ENCODE peak calls at places on chromosome 20, in seven cellular contexts. Y is transverse colon, V is tibial nerve, Z is H1, J is A549, K is HepG2, A is esophagus muscularis mucosa. X is an unnamed sample.
A peak's percentile ranks its signal among the peaks of the same experiment; 100 is the strongest.

GRCh38 chr20:24994470-24995368 is 2.2 kb upstream of the APMAP start:
- DNase-seq in Y (peak; percentile 85), V (peak; percentile 76), Z (peak; percentile 89), J (peak; percentile 76), K (peak; percentile 85), A (peak; percentile 96), X (peak; percentile 83)

GRCh38 chr20:6480328-6481030 is 287.0 kb upstream of the BMP2 start:
- DNase-seq in Y (no peak), V (no peak), Z (no peak), J (no peak), K (no peak), A (no peak), X (no peak)

GRCh38 chr20:59403261-59403961 is 103.0 kb downstream of the EDN3 start:
- DNase-seq in Y (peak; percentile 62), V (no peak), Z (peak; percentile 98), J (peak; percentile 29), K (no peak), A (no peak), X (peak; percentile 53)

GRCh38 chr20:60254901-60255411 is 296.7 kb downstream of the CDH26 start:
- DNase-seq in Y (no peak), V (no peak), Z (no peak), J (no peak), K (no peak), A (no peak), X (no peak)

GRCh38 chr20:41177636-41178035 is 40.3 kb downstream of the PLCG1 start:
- DNase-seq in Y (peak; percentile 20), V (no peak), Z (peak; percentile 40), J (peak; percentile 44), K (no peak), A (peak; percentile 92), X (peak; percentile 22)

GRCh38 chr20:57882451-57883161 is 172.8 kb upstream of the PMEPA1 start:
- DNase-seq in Y (peak; percentile 3), V (no peak), Z (no peak), J (peak; percentile 27), K (no peak), A (no peak), X (no peak)

GRCh38 chr20:38728237-38728761 is 4.0 kb downstream of the SLC32A1 start:
- DNase-seq in Y (no peak), V (no peak), Z (peak; percentile 71), J (no peak), K (no peak), A (no peak), X (no peak)

GRCh38 chr20:43459022-43459942 is 1.6 kb downstream of the SRSF6 start:
- DNase-seq in Y (peak; percentile 23), V (no peak), Z (no peak), J (peak; percentile 45), K (no peak), A (no peak), X (no peak)

GRCh38 chr20:40160151-40160550 is 528.9 kb downstream of the MAFB start:
- DNase-seq in Y (peak; percentile 27), V (peak; percentile 18), Z (peak; percentile 67), J (peak; percentile 55), K (peak; percentile 60), A (no peak), X (peak; percentile 27)

GRCh38 chr20:7924692-7925091 is 15.6 kb downstream of the HAO1 start:
- DNase-seq in Y (no peak), V (no peak), Z (no peak), J (no peak), K (peak; percentile 33), A (no peak), X (no peak)

GRCh38 chr20:41981746-41982145 is 363.6 kb upstream of the CHD6 start:
- DNase-seq in Y (no peak), V (no peak), Z (no peak), J (no peak), K (no peak), A (peak; percentile 83), X (no peak)

GRCh38 chr20:52103911-52104545 is 87.6 kb downstream of the ZFP64 start:
- DNase-seq in Y (no peak), V (no peak), Z (peak; percentile 70), J (no peak), K (no peak), A (no peak), X (no peak)

GRCh38 chr20:3045042-3045815 is 623 bp upstream of the MRPS26 start:
- DNase-seq in Y (peak; percentile 86), V (peak; percentile 62), Z (no peak), J (no peak), K (no peak), A (peak; percentile 96), X (peak; percentile 77)

GRCh38 chr20:32018269-32019155 is 8.3 kb downstream of the CCM2L start:
- DNase-seq in Y (peak; percentile 71), V (peak; percentile 38), Z (peak; percentile 99), J (peak; percentile 44), K (peak; percentile 76), A (no peak), X (peak; percentile 75)

DNA sequence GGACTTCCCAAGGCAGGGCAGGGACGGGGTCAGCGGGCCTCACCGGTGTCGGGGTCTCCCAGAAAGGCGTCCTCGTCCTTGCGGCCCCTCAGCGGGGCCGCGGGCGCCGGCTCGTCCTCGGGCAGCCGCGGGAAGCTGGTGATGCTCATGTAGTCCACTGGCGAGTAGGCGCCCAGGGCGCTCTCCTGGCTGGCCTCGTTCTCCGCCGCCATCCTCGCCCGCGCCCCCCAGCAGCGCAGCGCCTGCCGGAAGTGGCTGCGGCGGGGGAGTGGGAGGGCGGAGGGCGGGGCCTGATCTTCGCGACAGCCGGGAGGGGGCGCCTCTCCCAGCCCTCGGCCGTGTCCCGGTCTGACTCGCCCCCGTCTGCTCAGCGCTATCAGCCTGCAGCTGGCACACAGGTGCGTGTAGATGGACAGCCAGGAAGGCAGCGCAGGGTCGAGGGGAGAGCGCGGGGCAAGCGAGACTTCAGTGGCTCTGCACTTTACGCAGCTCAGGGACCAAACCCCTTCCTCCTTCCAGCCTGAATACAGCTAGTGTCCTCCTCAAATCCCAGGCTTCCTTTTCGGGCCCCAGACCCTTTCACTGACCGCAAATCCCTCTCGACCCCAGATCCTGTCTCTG is at the start of gene GGT7:
- DNase-seq in Y (peak; percentile 90), V (peak; percentile 59), Z (peak; percentile 92), J (peak; percentile 72), K (peak; percentile 81), A (peak; percentile 93), X (peak; percentile 89)
- TF ChIP-seq POLR2A in Y (peak; percentile 36), V (peak; percentile 37), Z (no peak), J (peak; percentile 54), K (peak; percentile 37), A (peak; percentile 50), X (no peak)

DNA sequence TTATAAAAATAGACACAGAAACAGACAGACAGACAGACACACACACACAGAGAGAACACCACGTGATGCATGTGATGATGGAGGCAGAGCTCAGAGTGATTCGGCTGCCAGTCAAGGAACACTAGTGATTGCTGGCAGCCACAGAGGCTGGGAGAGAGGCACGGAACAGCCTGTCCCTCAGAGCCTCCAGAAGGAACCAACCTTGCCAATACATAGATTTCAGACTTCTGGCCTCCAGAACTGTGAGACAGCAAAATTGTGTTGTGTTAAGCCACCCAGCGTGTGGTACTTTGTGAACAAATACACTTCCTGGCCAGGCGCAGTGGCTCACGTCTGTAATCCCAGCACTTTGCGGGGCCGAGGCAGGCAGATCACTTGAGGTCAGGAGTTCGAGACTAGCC is 9.5 kb upstream of the PARD6B start:
- DNase-seq in Y (no peak), V (no peak), Z (no peak), J (no peak), K (no peak), A (no peak), X (peak; percentile 31)
- TF ChIP-seq EP300 in Y (peak; percentile 20), V (peak; percentile 92), Z (no peak), J (no peak), K (no peak), A (peak; percentile 39), X (peak; percentile 68)

GRCh38 chr20:10504893-10505292 is 69.8 kb downstream of the SLX4IP start:
- DNase-seq in Y (no peak), V (no peak), Z (no peak), J (no peak), K (no peak), A (no peak), X (no peak)

GRCh38 chr20:10502098-10502526 is 67.0 kb downstream of the SLX4IP start:
- DNase-seq in Y (no peak), V (no peak), Z (no peak), J (no peak), K (no peak), A (no peak), X (no peak)

GRCh38 chr20:10498196-10498595 is 63.1 kb downstream of the SLX4IP start:
- DNase-seq in Y (no peak), V (no peak), Z (no peak), J (no peak), K (no peak), A (no peak), X (no peak)

GRCh38 chr20:10497283-10497682 is 62.2 kb downstream of the SLX4IP start:
- DNase-seq in Y (no peak), V (no peak), Z (no peak), J (no peak), K (no peak), A (no peak), X (no peak)

DNA sequence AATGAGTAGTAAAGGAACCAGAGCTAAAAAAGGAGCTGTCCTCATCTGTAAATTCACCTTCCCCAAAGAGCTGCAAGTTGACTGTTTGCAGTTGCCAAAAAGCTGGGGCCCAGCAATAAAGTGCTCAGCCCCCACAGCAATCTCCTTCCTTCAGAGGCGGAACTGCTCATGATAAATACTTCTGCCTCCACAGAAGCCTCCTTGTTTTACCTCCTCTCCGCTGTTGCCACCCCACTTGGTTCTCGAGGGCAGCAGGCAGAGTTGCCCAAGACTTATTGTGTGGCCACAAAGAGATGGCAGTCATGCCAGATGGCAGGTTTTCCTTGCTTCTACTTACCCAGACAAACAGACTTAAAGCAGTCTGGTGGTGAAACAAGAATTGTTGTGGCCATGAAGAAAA is 66.3 kb downstream of the SLX4IP start:
- DNase-seq in Y (no peak), V (no peak), Z (no peak), J (no peak), K (no peak), A (no peak), X (no peak)
- H3K4me3 ChIP-seq in Y (no peak overlapping the region), V (peak overlapping the region; percentile 29), Z (peak overlapping the region; percentile 4), J (no peak overlapping the region), K (no peak overlapping the region), A (no peak overlapping the region), X (no peak overlapping the region)

GRCh38 chr20:48689388-48689787 is 138.4 kb downstream of the PREX1 start:
- DNase-seq in Y (no peak), V (no peak), Z (no peak), J (no peak), K (no peak), A (no peak), X (no peak)

GRCh38 chr20:48688579-48688978 is 139.2 kb downstream of the PREX1 start:
- DNase-seq in Y (no peak), V (no peak), Z (no peak), J (no peak), K (no peak), A (no peak), X (no peak)

GRCh38 chr20:48689874-48690571 is 137.8 kb downstream of the PREX1 start:
- DNase-seq in Y (no peak), V (no peak), Z (no peak), J (no peak), K (no peak), A (no peak), X (no peak)

GRCh38 chr20:48691523-48691922 is 136.3 kb downstream of the PREX1 start:
- DNase-seq in Y (no peak), V (no peak), Z (no peak), J (no peak), K (no peak), A (no peak), X (no peak)

DNA sequence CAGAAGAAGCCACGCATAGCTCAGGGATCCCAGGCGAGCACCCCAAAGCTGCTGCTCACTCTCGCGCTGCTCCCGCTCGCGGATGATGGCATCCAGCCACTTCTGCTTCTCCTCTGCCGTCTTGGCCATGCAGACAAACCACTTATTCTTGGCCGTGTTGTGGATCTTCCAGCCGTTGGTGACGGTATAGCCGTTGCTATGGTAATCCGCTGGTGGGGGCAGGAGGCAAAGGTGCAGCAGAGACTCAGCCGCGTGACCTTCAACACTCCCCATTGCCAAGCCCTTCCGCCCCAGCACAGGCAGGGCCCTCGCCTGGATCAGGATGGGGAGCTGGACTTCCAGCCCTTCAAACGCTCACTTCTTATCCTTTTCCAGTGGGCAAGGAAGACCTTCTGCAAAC is 136.9 kb downstream of the PREX1 start:
- DNase-seq in Y (peak; percentile 78), V (no peak), Z (no peak), J (no peak), K (no peak), A (no peak), X (no peak)
- TF ChIP-seq POLR2A in Y (peak; percentile 62), V (no peak), Z (no peak), J (no peak), K (no peak), A (no peak), X (no peak)